ENCODE peak calls at places on chromosomes 5 and 9, in five cellular contexts. Q is neural crest cell, N is GM06990, V is upper lobe of right lung, O is Calu3. W is an unnamed sample.

GRCh38 chr5:91357806-91358205 is 25.3 kb downstream of the ARRDC3 start:
- DNase-seq in V (no peak), N (no peak), Q (no peak), O (no peak), W (no peak)

GRCh38 chr5:139710370-139711066 is 62.4 kb downstream of the CXXC5 start:
- DNase-seq in Q (no peak), O (peak), N (peak), V (peak), W (peak)

GRCh38 chr9:96062051-96062450 is 186.6 kb downstream of the ERCC6L2 start:
- DNase-seq in N (no peak), V (no peak), Q (no peak), O (no peak), W (no peak)

GRCh38 chr5:181221105-181221791 is 1.8 kb upstream of the TRIM41 start:
- DNase-seq in N (no peak), O (no peak), Q (no peak), V (no peak), W (no peak)

GRCh38 chr5:179839328-179840256 is 18.9 kb downstream of the SQSTM1 start:
- DNase-seq in N (no peak), V (no peak), Q (no peak), O (no peak), W (no peak)

GRCh38 chr9:124812401-124813016 is 35.6 kb downstream of the OLFML2A start:
- DNase-seq in N (no peak), V (no peak), Q (no peak), O (peak), W (no peak)

GRCh38 chr5:41102341-41102740 is 31.2 kb upstream of the MROH2B start:
- DNase-seq in O (no peak), V (no peak), Q (no peak), N (no peak), W (no peak)

GRCh38 chr9:121318631-121319393 is 50.9 kb downstream of the GSN start:
- DNase-seq in N (no peak), Q (no peak), O (no peak), V (no peak), W (no peak)

GRCh38 chr5:91296691-91297143 is 86.4 kb downstream of the ARRDC3 start:
- DNase-seq in O (peak), N (no peak), V (peak), Q (no peak), W (no peak)

GRCh38 chr5:179914032-179914755 is 6.5 kb upstream of the TBC1D9B start:
- DNase-seq in Q (no peak), O (peak), N (no peak), V (no peak), W (peak)

GRCh38 chr9:90726215-90726614 is 75.4 kb upstream of the SYK start:
- DNase-seq in V (no peak), N (no peak), Q (no peak), O (no peak), W (no peak)

GRCh38 chr5:54795284-54795683 is 190.1 kb downstream of the ESM1 start:
- DNase-seq in V (no peak), O (no peak), N (no peak), Q (no peak), W (no peak)

GRCh38 chr9:83199240-83199639 is 136.3 kb upstream of the RASEF start:
- DNase-seq in Q (peak), N (no peak), V (no peak), O (peak), W (no peak)

GRCh38 chr5:65156933-65157332 is 324.8 kb downstream of the ADAMTS6 start:
- DNase-seq in V (no peak), O (no peak), Q (no peak), N (no peak), W (no peak)

GRCh38 chr5:5497132-5497748 is 74.8 kb downstream of the ICE1 start:
- DNase-seq in Q (peak), O (peak), V (peak), N (no peak), W (peak)

GRCh38 chr5:155167736-155168135 is 154.2 kb downstream of the KIF4B start:
- DNase-seq in Q (no peak), O (no peak), N (no peak), V (no peak), W (no peak)

GRCh38 chr5:133875179-133875578 is 93.2 kb downstream of the C5orf15 start:
- DNase-seq in Q (no peak), O (no peak), N (no peak), V (no peak), W (no peak)

GRCh38 chr5:129966071-129966470 is 61.8 kb downstream of the CHSY3 start:
- DNase-seq in V (no peak), N (no peak), Q (no peak), O (no peak), W (no peak)

GRCh38 chr9:130980526-130980925 is 28.4 kb upstream of the LAMC3 start:
- DNase-seq in V (no peak), Q (no peak), N (no peak), O (no peak), W (no peak)

GRCh38 chr5:140855772-140856674 is at the start of gene PCDHA10:
- DNase-seq in Q (no peak), N (no peak), V (no peak), O (no peak), W (no peak)

DNA sequence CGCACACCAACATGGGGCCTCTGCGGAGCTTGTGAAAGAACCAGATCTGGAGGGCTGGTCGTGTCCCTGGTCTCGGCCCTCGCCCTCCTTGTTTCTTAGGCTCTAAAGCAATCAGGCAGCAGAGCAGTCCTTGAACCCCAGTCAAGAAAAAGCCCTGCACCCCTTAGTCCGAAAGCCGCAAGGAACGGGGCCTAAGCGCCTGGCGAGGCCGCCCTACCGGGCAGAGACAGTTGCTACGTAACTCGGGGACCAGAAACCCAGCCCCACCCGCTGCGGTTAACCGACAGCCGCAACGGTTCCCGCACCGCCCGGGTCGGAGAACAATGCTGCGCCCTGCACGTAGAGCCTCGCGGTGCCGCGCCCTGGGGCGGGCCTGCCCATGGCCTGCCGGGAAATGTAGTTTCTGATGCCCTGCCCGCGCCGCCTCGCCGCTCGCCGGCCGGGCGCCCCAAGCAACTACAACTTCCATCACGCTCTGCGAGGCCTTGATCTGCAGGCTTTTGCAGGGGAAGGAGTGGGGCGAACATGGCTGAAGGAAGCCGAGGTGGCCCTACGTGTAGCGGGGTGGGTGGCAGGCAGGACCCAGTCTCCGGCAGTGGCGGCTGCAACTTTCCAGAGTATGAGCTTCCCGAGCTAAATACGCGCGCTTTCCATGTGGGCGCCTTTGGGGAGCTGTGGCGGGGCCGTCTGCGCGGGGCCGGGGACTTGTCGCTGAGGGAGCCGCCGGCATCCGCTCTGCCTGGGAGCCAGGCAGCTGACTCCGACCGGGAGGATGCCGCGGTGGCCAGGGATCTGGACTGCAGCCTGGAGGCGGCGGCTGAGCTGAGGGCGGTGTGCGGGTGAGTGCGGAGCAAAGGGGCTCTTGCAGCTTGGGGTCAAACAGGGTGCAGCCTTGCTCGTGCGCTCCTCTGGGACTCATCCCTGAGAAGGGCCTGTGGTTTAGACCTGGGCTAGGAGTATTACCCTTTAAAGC is at the start of gene SNAPC3:
- DNase-seq in V (peak), O (peak), Q (peak), N (peak), W (peak)
- TF ChIP-seq CTCF in V (peak), O (no peak), Q (no peak), N (no peak), W (no peak)

GRCh38 chr9:6942406-6942805 is 184.6 kb downstream of the KDM4C start:
- DNase-seq in O (no peak), N (no peak), Q (no peak), V (no peak), W (no peak)

GRCh38 chr9:6944896-6945295 is 187.1 kb downstream of the KDM4C start:
- DNase-seq in N (no peak), V (no peak), Q (no peak), O (no peak), W (no peak)

GRCh38 chr9:6943293-6943692 is 185.5 kb downstream of the KDM4C start:
- DNase-seq in V (no peak), Q (no peak), N (no peak), O (no peak), W (no peak)

GRCh38 chr9:6945871-6946270 is 188.1 kb downstream of the KDM4C start:
- DNase-seq in Q (no peak), V (no peak), O (no peak), N (no peak), W (no peak)

DNA sequence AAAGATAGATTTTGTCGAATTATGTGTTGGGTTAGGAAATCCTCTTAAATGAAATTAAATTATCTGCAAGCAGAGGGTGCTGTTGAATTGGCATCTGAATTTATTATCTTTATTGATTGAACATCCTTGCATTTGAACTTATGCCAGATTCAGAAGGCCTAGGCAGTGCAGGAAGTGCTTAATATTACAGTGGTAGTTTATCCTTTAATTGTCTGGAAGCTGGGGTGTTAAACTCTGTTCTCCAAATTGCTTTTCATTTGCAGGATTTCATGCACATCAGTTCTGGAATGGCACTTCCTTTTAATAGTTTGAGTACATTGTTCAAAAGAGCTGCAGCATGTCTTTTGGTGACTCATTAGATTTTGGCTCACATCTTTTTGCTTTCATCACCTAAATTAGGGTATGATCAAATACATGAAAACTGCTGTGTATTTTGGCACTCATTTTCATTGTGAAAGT is 186.3 kb downstream of the KDM4C start:
- DNase-seq in V (no peak), N (no peak), Q (no peak), O (no peak), W (no peak)
- TF ChIP-seq CTCF in V (no peak), N (no peak), Q (no peak), O (no peak), W (no peak)

GRCh38 chr5:126619781-126620180 is 19.0 kb downstream of the PHAX start:
- DNase-seq in Q (no peak), O (no peak), N (no peak), V (no peak), W (no peak)

GRCh38 chr5:126610163-126610562 is 9.4 kb downstream of the PHAX start:
- DNase-seq in O (no peak), N (no peak), V (no peak), Q (no peak), W (no peak)

GRCh38 chr5:126610616-126611015 is 9.9 kb downstream of the PHAX start:
- DNase-seq in V (no peak), O (no peak), N (no peak), Q (no peak), W (no peak)

GRCh38 chr5:126614189-126614588 is 13.4 kb downstream of the PHAX start:
- DNase-seq in N (no peak), Q (no peak), O (no peak), V (no peak), W (no peak)

GRCh38 chr5:126615286-126615685 is 14.5 kb downstream of the PHAX start:
- DNase-seq in V (no peak), N (peak), Q (no peak), O (no peak), W (peak)
- TF ChIP-seq CTCF in V (no peak), N (peak), Q (no peak), O (no peak), W (no peak)

GRCh38 chr9:76913467-76913866 is 7.6 kb upstream of the PRUNE2 start:
- DNase-seq in N (no peak), O (no peak), Q (no peak), V (no peak), W (no peak)
- TF ChIP-seq CTCF in N (no peak), O (no peak), Q (no peak), V (no peak), W (no peak)

DNA sequence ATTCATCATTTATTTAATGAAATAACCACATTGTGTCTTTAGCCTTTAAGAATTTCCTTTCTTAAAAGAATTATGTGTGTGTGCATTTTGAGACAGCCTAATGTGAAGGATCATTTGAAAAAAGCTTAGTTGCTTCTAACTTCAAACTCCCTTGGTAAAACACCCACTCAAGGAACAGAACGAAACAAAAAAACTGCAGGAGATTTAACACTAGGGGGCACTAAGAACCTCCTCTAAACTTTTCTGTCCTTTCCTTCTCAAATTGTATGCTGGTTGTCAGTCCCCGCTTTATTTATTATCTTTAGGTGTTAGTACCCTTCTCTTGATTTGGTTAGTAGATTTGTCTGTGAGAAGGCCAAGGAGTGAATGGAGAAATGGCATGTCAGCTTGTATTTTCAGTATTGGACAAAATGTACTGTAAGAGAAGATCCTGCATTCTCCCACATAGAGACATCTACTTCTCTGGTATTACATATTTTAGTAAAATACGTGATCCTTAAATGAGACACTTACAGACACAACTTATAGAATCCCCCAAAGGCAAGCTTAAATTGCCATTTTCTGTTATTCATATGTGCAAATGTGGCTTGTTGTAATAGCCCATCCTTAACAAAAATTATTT is 229.7 kb downstream of the MRPS30 start:
- DNase-seq in V (no peak), N (no peak), O (peak), Q (peak), W (peak)
- TF ChIP-seq CTCF in V (peak), N (peak), O (peak), Q (peak), W (peak)

DNA sequence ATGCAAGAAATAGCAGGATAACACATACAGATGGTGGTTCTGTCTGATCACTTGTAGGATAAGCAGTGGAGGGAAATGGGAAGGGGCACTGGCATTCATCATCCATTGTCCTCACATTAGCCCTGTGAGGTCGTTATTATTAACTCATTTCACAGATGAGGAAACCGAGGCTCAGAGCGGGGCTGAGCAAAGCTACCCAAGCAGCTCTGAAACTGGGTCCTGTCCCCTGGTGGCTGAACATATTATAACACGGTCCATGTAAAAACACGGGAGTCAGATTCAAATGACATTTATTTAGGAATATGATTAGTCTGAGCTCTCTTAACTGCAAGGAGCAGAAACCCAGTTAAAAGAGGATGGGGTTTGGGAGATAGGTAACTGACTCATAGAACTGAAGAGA is 43.1 kb downstream of the HRH2 start:
- DNase-seq in O (peak), N (no peak), Q (no peak), V (peak), W (no peak)
- TF ChIP-seq CTCF in O (no peak), N (peak), Q (peak), V (peak), W (peak)

W was measured in GM10248.